ENCODE peak calls at places on chromosomes 16 and 17, in six cellular contexts. S, J, A, F, T and P are unnamed samples.

GRCh38 chr17:75785770-75786538 is 1.3 kb downstream of the UNK start:
- DNase-seq in S (no peak), F (no peak), T (peak), J (peak), A (peak), P (no peak)

GRCh38 chr16:80803341-80804060 is 897 bp downstream of the CDYL2 start:
- DNase-seq in A (no peak), T (no peak), S (no peak), F (no peak), J (no peak), P (no peak)

GRCh38 chr16:88923926-88924833 is 52.8 kb downstream of the CBFA2T3 start:
- DNase-seq in S (no peak), A (peak), J (no peak), F (no peak), T (no peak), P (no peak)

GRCh38 chr17:8798176-8799000 is 777 bp downstream of the MFSD6L start:
- DNase-seq in S (no peak), F (no peak), A (no peak), J (no peak), T (no peak), P (no peak)

GRCh38 chr17:68613739-68614298 is 12.7 kb upstream of the FAM20A start:
- DNase-seq in J (no peak), A (peak), S (peak), F (peak), T (peak), P (peak)

GRCh38 chr17:82713015-82713723 is 3.3 kb upstream of the FN3KRP start:
- DNase-seq in J (no peak), A (no peak), T (no peak), F (no peak), S (no peak), P (no peak)

GRCh38 chr17:38557836-38558750 is 47.7 kb downstream of the SRCIN1 start:
- DNase-seq in J (peak), T (peak), A (peak), S (peak), F (peak), P (peak)

GRCh38 chr17:72560303-72561247 is 439.8 kb downstream of the SOX9 start:
- DNase-seq in T (no peak), S (peak), J (no peak), A (peak), F (peak), P (peak)

GRCh38 chr17:58239987-58240386 is 1.6 kb downstream of the LPO start:
- DNase-seq in T (no peak), S (no peak), F (no peak), J (no peak), A (no peak), P (no peak)

GRCh38 chr16:88498576-88499208 is 45.6 kb downstream of the ZFPM1 start:
- DNase-seq in J (no peak), A (no peak), T (no peak), F (no peak), S (no peak), P (no peak)